ENCODE peak calls at places on chromosomes 16 and 17, in seven cellular contexts. A is AML-193, W is adrenal gland, T is HT1080, G is mucosa of gallbladder, P is GDM1, X is left lung. Z is an unnamed sample.

GRCh38 chr16:25434061-25434460 is 176.4 kb upstream of the ZKSCAN2 start:
- DNase-seq in A (no peak), W (no peak), T (no peak), G (no peak), P (no peak), X (no peak), Z (no peak)

GRCh38 chr17:28712037-28712704 is 483 bp upstream of the PROCA1 start:
- DNase-seq in A (peak), W (no peak), T (no peak), G (no peak), P (peak), X (peak), Z (peak)

GRCh38 chr16:27332105-27332504 is 18.3 kb downstream of the IL4R start:
- DNase-seq in A (no peak), W (no peak), T (no peak), G (no peak), P (peak), X (no peak), Z (no peak)

GRCh38 chr17:1829189-1829578 is 518 bp downstream of the SMYD4 start:
- DNase-seq in A (no peak), W (no peak), T (peak), G (no peak), P (no peak), X (no peak), Z (peak)

GRCh38 chr16:85462405-85463227 is 150.5 kb upstream of the GSE1 start:
- DNase-seq in A (no peak), W (no peak), T (no peak), G (no peak), P (no peak), X (peak), Z (peak)

GRCh38 chr17:77471984-77472836 is 331.4 kb downstream of the SEC14L1 start:
- DNase-seq in A (no peak), W (peak), T (no peak), G (no peak), P (no peak), X (peak), Z (peak)

GRCh38 chr16:11233727-11234376 is 22.2 kb downstream of the SOCS1 start:
- DNase-seq in A (no peak), W (no peak), T (peak), G (no peak), P (peak), X (no peak), Z (peak)

GRCh38 chr17:72602517-72603345 is 481.9 kb downstream of the SOX9 start:
- DNase-seq in A (peak), W (no peak), T (peak), G (peak), P (no peak), X (peak), Z (peak)

GRCh38 chr17:50645748-50646682 is 11.3 kb downstream of the ABCC3 start:
- DNase-seq in A (no peak), W (no peak), T (no peak), G (no peak), P (no peak), X (no peak), Z (no peak)